ENCODE peak calls at places on chromosomes 3 and 15, in eight cellular contexts. M, J, Q, L, S, O, T and V are unnamed samples.
A peak's percentile ranks its signal among the peaks of the same experiment; 100 is the strongest.

GRCh38 chr3:42690191-42690590 is 4.9 kb downstream of the KLHL40 start:
- DNase-seq in O (no peak), J (no peak), T (no peak), Q (no peak), M (no peak), S (no peak), L (no peak), V (no peak)

GRCh38 chr3:32200490-32200889 is 38.0 kb upstream of the CMTM8 start:
- DNase-seq in J (no peak), S (no peak), L (no peak), T (no peak), O (no peak), Q (no peak), M (no peak), V (no peak)

GRCh38 chr3:194802125-194802433 is 116.4 kb downstream of the FAM43A start:
- DNase-seq in M (no peak), Q (no peak), S (no peak), J (no peak), T (no peak), O (no peak), L (no peak), V (no peak)

GRCh38 chr3:189084620-189085019 is 87.2 kb upstream of the TPRG1 start:
- DNase-seq in M (no peak), Q (no peak), S (no peak), J (no peak), L (no peak), T (no peak), O (no peak), V (no peak)

GRCh38 chr15:70490838-70491155 is 272.6 kb downstream of the UACA start:
- DNase-seq in L (no peak), O (no peak), M (no peak), J (no peak), Q (no peak), T (no peak), S (no peak), V (no peak)

GRCh38 chr3:23723930-23724329 is 81.8 kb upstream of the UBE2E1 start:
- DNase-seq in Q (no peak), S (no peak), O (no peak), M (no peak), J (no peak), L (no peak), T (no peak), V (no peak)

GRCh38 chr3:73192036-73192738 is 130.7 kb downstream of the EBLN2 start:
- DNase-seq in S (no peak), Q (no peak), O (no peak), M (no peak), J (no peak), L (no peak), T (no peak), V (no peak)

GRCh38 chr3:12392101-12392878 is 92.0 kb upstream of the TSEN2 start:
- DNase-seq in L (no peak), J (no peak), Q (no peak), M (no peak), O (no peak), T (no peak), S (no peak), V (no peak)

GRCh38 chr3:52019352-52020080 is 23.8 kb upstream of the RPL29 start:
- DNase-seq in J (no peak), M (no peak), Q (no peak), T (no peak), S (no peak), O (no peak), L (no peak), V (no peak)

GRCh38 chr3:172550347-172550943 is 27.2 kb upstream of the TNFSF10 start:
- DNase-seq in O (no peak), J (no peak), L (peak; percentile 78), M (no peak), T (peak; percentile 11), S (no peak), Q (no peak), V (peak; percentile 32)

GRCh38 chr3:2713923-2714322 is 396.3 kb downstream of the IL5RA start:
- DNase-seq in Q (no peak), J (no peak), T (no peak), O (no peak), S (no peak), M (no peak), L (no peak), V (no peak)

GRCh38 chr15:31954364-31954763 is 76.0 kb upstream of the CHRNA7 start:
- DNase-seq in T (no peak), L (no peak), S (no peak), J (no peak), O (no peak), M (no peak), Q (no peak), V (peak; percentile 23)

GRCh38 chr15:64222573-64223361 is 59.9 kb upstream of the PPIB start:
- DNase-seq in L (no peak), S (no peak), O (no peak), M (no peak), T (no peak), Q (no peak), J (no peak), V (no peak)

GRCh38 chr3:66464512-66464894 is 36.3 kb downstream of the LRIG1 start:
- DNase-seq in S (no peak), T (no peak), L (no peak), O (no peak), M (no peak), J (no peak), Q (no peak), V (no peak)

GRCh38 chr15:92661069-92661468 is 5.5 kb upstream of the FAM174B start:
- DNase-seq in T (no peak), S (no peak), L (no peak), Q (no peak), O (no peak), J (no peak), M (no peak), V (no peak)

GRCh38 chr15:54559405-54560064 is 581.3 kb downstream of the UNC13C start:
- DNase-seq in L (no peak), J (no peak), T (no peak), Q (no peak), M (no peak), S (no peak), O (no peak), V (no peak)

GRCh38 chr3:129577356-129577755 is 29.1 kb downstream of the PLXND1 start:
- DNase-seq in T (no peak), J (no peak), L (no peak), O (no peak), S (no peak), Q (peak; percentile 96), M (no peak), V (no peak)

GRCh38 chr3:71350998-71351397 is 232.5 kb downstream of the FOXP1 start:
- DNase-seq in J (no peak), S (no peak), T (no peak), O (no peak), L (no peak), M (no peak), Q (no peak), V (no peak)

GRCh38 chr3:127970966-127971592 is 56.0 kb downstream of the KBTBD12 start:
- DNase-seq in S (peak; percentile 49), O (no peak), J (no peak), T (no peak), L (no peak), M (no peak), Q (peak; percentile 67), V (peak; percentile 32)

GRCh38 chr3:48107227-48107626 is 81.0 kb downstream of the CDC25A start:
- DNase-seq in M (no peak), Q (no peak), L (no peak), J (no peak), O (no peak), S (no peak), T (no peak), V (no peak)

GRCh38 chr3:52054689-52055511 is 1.5 kb downstream of the DUSP7 start:
- DNase-seq in J (peak; percentile 36), T (no peak), L (no peak), O (no peak), M (no peak), Q (no peak), S (no peak), V (no peak)

GRCh38 chr3:51382947-51383578 is 2.0 kb upstream of the MANF start:
- DNase-seq in M (no peak), Q (no peak), O (no peak), J (no peak), T (no peak), L (no peak), S (no peak), V (no peak)

GRCh38 chr3:177451277-177451880 is 254.1 kb upstream of the TBL1XR1 start:
- DNase-seq in L (no peak), J (no peak), Q (no peak), S (no peak), O (no peak), M (no peak), T (no peak), V (no peak)

GRCh38 chr15:49064281-49064653 is 18.0 kb upstream of the SECISBP2L start:
- DNase-seq in T (no peak), L (no peak), J (no peak), Q (no peak), S (no peak), M (no peak), O (no peak), V (no peak)

GRCh38 chr3:64229903-64230302 is 4.6 kb upstream of the PRICKLE2 start:
- DNase-seq in M (no peak), J (no peak), O (no peak), L (no peak), S (no peak), Q (no peak), T (no peak), V (no peak)

GRCh38 chr15:72271895-72272212 is 500 bp downstream of the PARP6 start:
- DNase-seq in O (no peak), S (no peak), L (no peak), M (no peak), J (no peak), Q (no peak), T (no peak), V (no peak)

GRCh38 chr15:59327942-59328341 is 44.7 kb downstream of the MYO1E start:
- DNase-seq in L (no peak), O (no peak), T (no peak), J (no peak), Q (no peak), M (peak; percentile 61), S (no peak), V (no peak)

GRCh38 chr3:15683253-15683652 is 81.7 kb downstream of the BTD start:
- DNase-seq in T (no peak), L (no peak), J (no peak), O (no peak), S (no peak), Q (no peak), M (no peak), V (no peak)

GRCh38 chr15:91268510-91268909 is 168.5 kb downstream of the SV2B start:
- DNase-seq in J (no peak), L (no peak), O (no peak), M (no peak), T (no peak), S (no peak), Q (no peak), V (no peak)

GRCh38 chr15:33200444-33200843 is 5.9 kb upstream of the FMN1 start:
- DNase-seq in T (no peak), M (no peak), O (no peak), J (no peak), L (no peak), S (no peak), Q (no peak), V (no peak)

GRCh38 chr3:171876651-171877272 is 33.6 kb downstream of the TMEM212 start:
- DNase-seq in Q (no peak), J (no peak), M (no peak), T (no peak), L (no peak), O (no peak), S (no peak), V (no peak)

GRCh38 chr3:50652709-50653108 is 22.0 kb upstream of the DOCK3 start:
- DNase-seq in L (peak; percentile 34), O (no peak), M (no peak), Q (no peak), J (no peak), T (peak; percentile 35), S (peak; percentile 52), V (no peak)

GRCh38 chr15:49902791-49903481 is 216.1 kb downstream of the ATP8B4 start:
- DNase-seq in O (no peak), M (no peak), Q (no peak), J (no peak), L (no peak), T (no peak), S (no peak), V (peak; percentile 9)

GRCh38 chr3:69200384-69201068 is 78.1 kb upstream of the LMOD3 start:
- DNase-seq in S (no peak), J (no peak), L (peak; percentile 50), O (no peak), T (no peak), M (peak; percentile 71), Q (no peak), V (no peak)